ENCODE peak calls at places on chromosomes 5 and 9, in five cellular contexts. One of them, this sample, is unnamed.

GRCh38 chr9:129495422-129496186 is 125.3 kb downstream of the C9orf50 start:
- DNase-seq in H1: peak; percentile 87
- DNase-seq in GM12878: no peak
- DNase-seq in K562: peak; percentile 98
- DNase-seq in HepG2: peak; percentile 86
- DNase-seq in this sample: peak; percentile 95

GRCh38 chr9:98491778-98492177 is 217.0 kb downstream of the GABBR2 start:
- DNase-seq in H1: no peak
- DNase-seq in GM12878: no peak
- DNase-seq in K562: no peak
- DNase-seq in HepG2: no peak
- DNase-seq in this sample: no peak

GRCh38 chr5:124755565-124755964 is 9.1 kb upstream of the ZNF608 start:
- DNase-seq in H1: no peak
- DNase-seq in GM12878: no peak
- DNase-seq in K562: peak; percentile 68
- DNase-seq in HepG2: peak; percentile 21
- DNase-seq in this sample: peak; percentile 13

GRCh38 chr9:134321957-134322741 is 4.1 kb upstream of the RXRA start:
- DNase-seq in H1: no peak
- DNase-seq in GM12878: no peak
- DNase-seq in K562: no peak
- DNase-seq in HepG2: no peak
- DNase-seq in this sample: no peak

GRCh38 chr9:6640268-6641072 is 5.1 kb downstream of the GLDC start:
- DNase-seq in H1: no peak
- DNase-seq in GM12878: no peak
- DNase-seq in K562: no peak
- DNase-seq in HepG2: peak; percentile 16
- DNase-seq in this sample: no peak

GRCh38 chr5:142605649-142606048 is 80.2 kb downstream of the FGF1 start:
- DNase-seq in H1: no peak
- DNase-seq in GM12878: no peak
- DNase-seq in K562: no peak
- DNase-seq in HepG2: no peak
- DNase-seq in this sample: no peak

GRCh38 chr9:109467936-109468335 is 30.2 kb downstream of the PTPN3 start:
- DNase-seq in H1: no peak
- DNase-seq in GM12878: no peak
- DNase-seq in K562: no peak
- DNase-seq in HepG2: no peak
- DNase-seq in this sample: no peak

GRCh38 chr5:180626661-180627385 is 22.6 kb downstream of the FLT4 start:
- DNase-seq in H1: no peak
- DNase-seq in GM12878: no peak
- DNase-seq in K562: no peak
- DNase-seq in HepG2: no peak
- DNase-seq in this sample: no peak

GRCh38 chr9:131204285-131204684 is 72.0 kb downstream of the FAM78A start:
- DNase-seq in H1: no peak
- DNase-seq in GM12878: no peak
- DNase-seq in K562: no peak
- DNase-seq in HepG2: no peak
- DNase-seq in this sample: no peak

GRCh38 chr9:5559659-5560058 is 49.3 kb downstream of the PDCD1LG2 start:
- DNase-seq in H1: no peak
- DNase-seq in GM12878: no peak
- DNase-seq in K562: no peak
- DNase-seq in HepG2: no peak
- DNase-seq in this sample: no peak

GRCh38 chr5:174692982-174693422 is 31.4 kb upstream of the MSX2 start:
- DNase-seq in H1: no peak
- DNase-seq in GM12878: no peak
- DNase-seq in K562: no peak
- DNase-seq in HepG2: no peak
- DNase-seq in this sample: no peak

GRCh38 chr5:81825237-81825636 is 74.3 kb upstream of the SSBP2 start:
- DNase-seq in H1: no peak
- DNase-seq in GM12878: no peak
- DNase-seq in K562: no peak
- DNase-seq in HepG2: no peak
- DNase-seq in this sample: peak; percentile 19

GRCh38 chr9:128102861-128103588 is 24.5 kb downstream of the PTGES2 start:
- DNase-seq in H1: no peak
- DNase-seq in GM12878: no peak
- DNase-seq in K562: no peak
- DNase-seq in HepG2: peak; percentile 94
- DNase-seq in this sample: no peak

GRCh38 chr5:75340714-75341478 is 3.9 kb downstream of the HMGCR start:
- DNase-seq in H1: no peak
- DNase-seq in GM12878: no peak
- DNase-seq in K562: no peak
- DNase-seq in HepG2: no peak
- DNase-seq in this sample: no peak

GRCh38 chr5:169938439-169938838 is 41.9 kb downstream of the INSYN2B start:
- DNase-seq in H1: no peak
- DNase-seq in GM12878: no peak
- DNase-seq in K562: no peak
- DNase-seq in HepG2: no peak
- DNase-seq in this sample: no peak

GRCh38 chr5:169939731-169940130 is 40.6 kb downstream of the INSYN2B start:
- DNase-seq in H1: no peak
- DNase-seq in GM12878: no peak
- DNase-seq in K562: no peak
- DNase-seq in HepG2: no peak
- DNase-seq in this sample: no peak

GRCh38 chr5:169933624-169934023 is 46.7 kb downstream of the INSYN2B start:
- DNase-seq in H1: no peak
- DNase-seq in GM12878: no peak
- DNase-seq in K562: no peak
- DNase-seq in HepG2: no peak
- DNase-seq in this sample: no peak

GRCh38 chr5:169933127-169933526 is 47.2 kb downstream of the INSYN2B start:
- DNase-seq in H1: no peak
- DNase-seq in GM12878: no peak
- DNase-seq in K562: no peak
- DNase-seq in HepG2: no peak
- DNase-seq in this sample: no peak

DNA sequence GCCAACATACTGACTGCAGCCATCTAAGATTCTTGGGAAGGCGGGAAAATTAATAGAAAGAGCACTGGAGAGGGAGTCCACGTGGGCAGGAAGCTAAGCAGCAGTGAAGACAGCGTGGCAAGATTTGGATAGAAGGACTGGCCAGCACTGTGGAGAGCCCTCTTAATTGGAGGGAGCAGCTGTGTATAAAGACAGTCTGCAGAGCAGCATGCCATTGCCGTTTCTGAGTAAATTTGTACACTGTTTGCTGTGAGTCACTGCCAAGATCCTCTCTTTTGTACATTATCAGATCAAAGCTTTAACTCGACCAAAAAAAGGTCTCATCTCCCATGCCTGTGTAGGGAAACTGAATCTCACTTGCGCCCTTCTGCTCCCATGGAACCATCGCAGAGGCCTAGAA is 45.3 kb downstream of the INSYN2B start:
- DNase-seq in H1: no peak
- DNase-seq in GM12878: no peak
- DNase-seq in K562: no peak
- DNase-seq in HepG2: no peak
- DNase-seq in this sample: no peak
- TF ChIP-seq HDAC2 in H1: no peak
- TF ChIP-seq HDAC2 in GM12878: no peak
- TF ChIP-seq HDAC2 in K562: no peak
- TF ChIP-seq HDAC2 in HepG2: no peak
- TF ChIP-seq HDAC2 in this sample: no peak

GRCh38 chr9:124660341-124660801 is 110.7 kb downstream of the NR6A1 start:
- DNase-seq in H1: no peak
- DNase-seq in GM12878: peak; percentile 60
- DNase-seq in K562: no peak
- DNase-seq in HepG2: peak; percentile 36
- DNase-seq in this sample: peak; percentile 57

GRCh38 chr9:124661184-124661755 is 109.8 kb downstream of the NR6A1 start:
- DNase-seq in H1: no peak
- DNase-seq in GM12878: no peak
- DNase-seq in K562: no peak
- DNase-seq in HepG2: no peak
- DNase-seq in this sample: no peak

GRCh38 chr9:124657526-124657925 is 113.6 kb downstream of the NR6A1 start:
- DNase-seq in H1: no peak
- DNase-seq in GM12878: no peak
- DNase-seq in K562: no peak
- DNase-seq in HepG2: no peak
- DNase-seq in this sample: no peak

GRCh38 chr9:124658165-124659017 is 112.7 kb downstream of the NR6A1 start:
- DNase-seq in H1: no peak
- DNase-seq in GM12878: peak; percentile 93
- DNase-seq in K562: peak; percentile 23
- DNase-seq in HepG2: peak; percentile 76
- DNase-seq in this sample: peak; percentile 97

GRCh38 chr9:124659099-124659659 is 111.9 kb downstream of the NR6A1 start:
- DNase-seq in H1: peak; percentile 33
- DNase-seq in GM12878: peak; percentile 81
- DNase-seq in K562: peak; percentile 81
- DNase-seq in HepG2: peak; percentile 93
- DNase-seq in this sample: peak; percentile 78
- TF ChIP-seq HDAC2 in H1: no peak
- TF ChIP-seq HDAC2 in GM12878: no peak
- TF ChIP-seq HDAC2 in K562: peak; percentile 40
- TF ChIP-seq HDAC2 in HepG2: no peak
- TF ChIP-seq HDAC2 in this sample: no peak

GRCh38 chr5:73969195-73970059 is 343.4 kb downstream of the ARHGEF28 start:
- DNase-seq in H1: no peak
- DNase-seq in GM12878: no peak
- DNase-seq in K562: no peak
- DNase-seq in HepG2: no peak
- DNase-seq in this sample: no peak
- TF ChIP-seq HDAC2 in H1: no peak
- TF ChIP-seq HDAC2 in GM12878: no peak
- TF ChIP-seq HDAC2 in K562: no peak
- TF ChIP-seq HDAC2 in HepG2: no peak
- TF ChIP-seq HDAC2 in this sample: no peak

GRCh38 chr5:123455640-123456039 is 32.4 kb upstream of the CEP120 start:
- DNase-seq in H1: no peak
- DNase-seq in GM12878: no peak
- DNase-seq in K562: no peak
- DNase-seq in HepG2: no peak
- DNase-seq in this sample: no peak

GRCh38 chr5:123456242-123456641 is 33.0 kb upstream of the CEP120 start:
- DNase-seq in H1: no peak
- DNase-seq in GM12878: no peak
- DNase-seq in K562: no peak
- DNase-seq in HepG2: no peak
- DNase-seq in this sample: no peak

GRCh38 chr5:123452401-123452800 is 29.2 kb upstream of the CEP120 start:
- DNase-seq in H1: no peak
- DNase-seq in GM12878: no peak
- DNase-seq in K562: no peak
- DNase-seq in HepG2: no peak
- DNase-seq in this sample: no peak

GRCh38 chr5:123455095-123455494 is 31.9 kb upstream of the CEP120 start:
- DNase-seq in H1: no peak
- DNase-seq in GM12878: no peak
- DNase-seq in K562: no peak
- DNase-seq in HepG2: no peak
- DNase-seq in this sample: no peak

DNA sequence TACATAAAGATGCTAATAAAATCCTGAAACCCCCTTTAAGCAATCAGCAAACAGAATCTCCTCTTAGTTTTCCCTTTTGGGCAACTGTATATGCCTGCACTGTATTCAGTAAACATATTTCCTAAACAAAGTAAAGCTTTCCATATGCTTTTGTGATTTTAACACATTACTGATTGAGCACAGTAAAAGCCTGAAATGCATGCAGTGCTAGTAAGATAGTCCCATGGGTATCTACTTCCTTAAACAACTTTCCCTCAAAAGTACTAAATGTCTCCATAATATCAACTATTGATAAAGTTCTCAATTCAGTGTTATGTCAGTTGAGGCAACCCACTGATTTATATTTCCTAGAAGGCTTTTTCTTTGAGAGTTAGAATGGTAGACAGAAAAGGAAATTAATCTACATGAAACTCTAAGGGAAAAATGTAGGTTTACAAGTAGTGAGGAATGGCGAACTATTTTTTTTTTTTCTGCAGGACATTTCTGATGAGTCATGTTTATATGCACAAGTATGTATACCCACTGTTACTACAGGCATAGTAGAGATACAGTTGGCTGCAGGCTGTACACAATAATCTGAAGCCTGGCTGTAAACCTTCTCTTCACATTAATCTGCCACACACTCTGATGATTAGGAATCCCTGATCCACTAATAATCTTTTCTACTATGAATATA is 31.2 kb upstream of the CEP120 start:
- DNase-seq in H1: no peak
- DNase-seq in GM12878: no peak
- DNase-seq in K562: no peak
- DNase-seq in HepG2: no peak
- DNase-seq in this sample: no peak
- TF ChIP-seq HDAC2 in H1: no peak
- TF ChIP-seq HDAC2 in GM12878: no peak
- TF ChIP-seq HDAC2 in K562: no peak
- TF ChIP-seq HDAC2 in HepG2: no peak
- TF ChIP-seq HDAC2 in this sample: no peak

This sample was measured in A549.